ENCODE peak calls at places on chromosomes 12 and 14, in seven cellular contexts. Q is adrenal gland; E is left ventricle myocardium inferior; T is fibroblast of lung; R is heart right ventricle; N is effector memory CD4-positive, alpha-beta T cell; D is astrocyte. V is an unnamed sample. For H3K4me1, the result is how much of the 10 kb centered on the place peaks cover.

GRCh38 chr14:20469890-20470858 is 968 bp downstream of the PNP start:
- DNase-seq in T (peak), D (peak), N (peak), R (peak), Q (peak), E (no peak), V (no peak)

GRCh38 chr12:88579941-88580871 is at the start of gene KITLG:
- DNase-seq in Q (peak), D (peak), R (peak), E (peak), T (peak), N (no peak), V (peak)

GRCh38 chr12:24919346-24920001 is 29.4 kb downstream of the BCAT1 start:
- DNase-seq in R (no peak), T (no peak), N (no peak), D (no peak), Q (no peak), E (no peak), V (no peak)

GRCh38 chr12:92297932-92298681 is 152.5 kb upstream of the BTG1 start:
- DNase-seq in D (peak), Q (no peak), R (no peak), T (peak), N (no peak), E (no peak), V (no peak)

GRCh38 chr14:63986789-63987533 is 134.2 kb downstream of the SYNE2 start:
- DNase-seq in R (no peak), T (peak), D (peak), N (no peak), E (no peak), Q (no peak), V (no peak)

GRCh38 chr14:72476657-72477499 is 417.0 kb downstream of the DPF3 start:
- DNase-seq in N (peak), Q (no peak), D (peak), T (peak), E (peak), R (peak), V (no peak)

GRCh38 chr12:20210795-20211194 is 157.5 kb upstream of the PDE3A start:
- DNase-seq in Q (no peak), R (no peak), E (no peak), D (no peak), N (no peak), T (no peak), V (no peak)

GRCh38 chr12:109732321-109733305 is 19.0 kb downstream of the FAM222A start:
- DNase-seq in N (no peak), Q (peak), R (no peak), E (peak), T (no peak), D (no peak), V (no peak)

GRCh38 chr14:61573748-61574513 is 121.4 kb upstream of the HIF1A start:
- DNase-seq in Q (no peak), R (no peak), E (no peak), D (peak), N (no peak), T (no peak), V (no peak)

GRCh38 chr12:75706786-75707605 is 195.6 kb upstream of the KRR1 start:
- DNase-seq in Q (no peak), D (peak), N (no peak), E (no peak), T (peak), R (no peak), V (no peak)

GRCh38 chr12:9344540-9344939 is 136.3 kb upstream of the PZP start:
- DNase-seq in D (no peak), T (peak), R (no peak), E (no peak), N (no peak), Q (no peak), V (no peak)

GRCh38 chr14:95317817-95318343 is 1.8 kb downstream of the CLMN start:
- DNase-seq in E (no peak), T (no peak), R (no peak), N (no peak), D (no peak), Q (no peak), V (no peak)
- H3K4me1 ChIP-seq in E (half or more), T (under half), R (under half), N (under half), D (under half), Q (under half), V (under half)

GRCh38 chr14:50338547-50338946 is 26.4 kb downstream of the DMAC2L start:
- DNase-seq in T (no peak), D (no peak), E (no peak), R (no peak), N (no peak), Q (no peak), V (no peak)

GRCh38 chr14:50340945-50341344 is 28.8 kb downstream of the DMAC2L start:
- DNase-seq in E (no peak), N (no peak), D (no peak), T (no peak), R (no peak), Q (no peak), V (no peak)

GRCh38 chr14:50339178-50339804 is 27.2 kb downstream of the DMAC2L start:
- DNase-seq in E (no peak), Q (no peak), T (no peak), N (no peak), D (no peak), R (no peak), V (no peak)

GRCh38 chr14:50342211-50343080 is 30.3 kb downstream of the DMAC2L start:
- DNase-seq in D (peak), R (peak), T (peak), Q (peak), E (peak), N (no peak), V (peak)

GRCh38 chr14:50340045-50340444 is 27.9 kb downstream of the DMAC2L start:
- DNase-seq in N (no peak), E (no peak), Q (no peak), D (no peak), T (no peak), R (no peak), V (no peak)
- H3K4me1 ChIP-seq in N (under half), E (under half), Q (under half), D (under half), T (under half), R (under half), V (under half)

GRCh38 chr12:58413794-58414193 is 472.4 kb downstream of the ATP23 start:
- DNase-seq in D (peak), E (no peak), R (no peak), Q (no peak), N (no peak), T (peak), V (no peak)
- H3K4me1 ChIP-seq in D (under half), E (under half), R (under half), Q (under half), N (under half), T (under half), V (under half)

GRCh38 chr12:46459881-46460545 is 87.4 kb upstream of the SLC38A2 start:
- DNase-seq in R (no peak), N (no peak), T (no peak), D (no peak), Q (no peak), E (peak), V (peak)

GRCh38 chr12:46460682-46461215 is 88.2 kb upstream of the SLC38A2 start:
- DNase-seq in E (no peak), Q (no peak), D (no peak), R (no peak), N (no peak), T (no peak), V (no peak)

GRCh38 chr12:46461907-46462605 is 89.5 kb upstream of the SLC38A2 start:
- DNase-seq in T (no peak), N (no peak), Q (no peak), E (no peak), R (no peak), D (no peak), V (no peak)

GRCh38 chr12:46462641-46463355 is 90.2 kb upstream of the SLC38A2 start:
- DNase-seq in N (no peak), T (no peak), Q (no peak), D (no peak), R (no peak), E (no peak), V (no peak)

GRCh38 chr12:46461459-46461858 is 88.9 kb upstream of the SLC38A2 start:
- DNase-seq in N (no peak), Q (peak), R (no peak), D (no peak), T (no peak), E (peak), V (no peak)
- H3K4me1 ChIP-seq in N (under half), Q (under half), R (half or more), D (under half), T (under half), E (half or more), V (under half)

GRCh38 chr12:132500137-132500855 is 10.3 kb downstream of the FBRSL1 start:
- DNase-seq in E (no peak), T (no peak), R (no peak), D (no peak), N (no peak), Q (no peak), V (no peak)

GRCh38 chr12:132500856-132501180 is 10.9 kb downstream of the FBRSL1 start:
- DNase-seq in T (no peak), R (no peak), E (no peak), N (no peak), D (no peak), Q (no peak), V (no peak)

GRCh38 chr12:132502882-132503193 is 12.9 kb downstream of the FBRSL1 start:
- DNase-seq in T (no peak), E (no peak), Q (no peak), D (no peak), R (no peak), N (no peak), V (no peak)

GRCh38 chr12:132502149-132502881 is 12.4 kb downstream of the FBRSL1 start:
- DNase-seq in R (no peak), T (no peak), D (no peak), Q (peak), N (no peak), E (no peak), V (no peak)

GRCh38 chr12:132501189-132501940 is 11.4 kb downstream of the FBRSL1 start:
- DNase-seq in E (no peak), R (no peak), Q (no peak), D (no peak), T (no peak), N (no peak), V (no peak)
- H3K4me1 ChIP-seq in E (half or more), R (half or more), Q (under half), D (under half), T (under half), N (half or more), V (under half)

DNA sequence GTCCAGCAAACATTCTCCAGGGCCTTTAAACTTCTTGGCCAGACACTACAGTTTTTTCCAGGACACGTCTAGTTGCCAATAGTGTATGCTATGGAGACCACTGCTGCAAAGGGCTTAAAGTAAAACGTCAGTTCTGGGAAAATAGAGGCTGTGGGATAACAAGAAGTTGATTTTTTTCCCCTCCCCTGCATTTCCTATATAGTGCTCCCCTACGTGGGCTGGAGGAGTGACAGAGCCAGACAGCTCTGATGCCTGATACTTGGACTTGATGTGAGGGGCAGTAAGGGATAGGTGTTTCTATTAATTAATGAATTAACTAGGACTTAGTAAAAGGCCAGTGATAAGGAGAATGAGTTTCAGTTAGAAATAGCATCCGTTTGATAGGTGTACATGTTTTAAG is 2.4 kb downstream of the ACVR1B start:
- DNase-seq in Q (no peak), N (no peak), D (no peak), T (no peak), R (no peak), E (no peak), V (no peak)
- H3K4me1 ChIP-seq in Q (under half), N (under half), D (under half), T (under half), R (half or more), E (half or more), V (under half)

DNA sequence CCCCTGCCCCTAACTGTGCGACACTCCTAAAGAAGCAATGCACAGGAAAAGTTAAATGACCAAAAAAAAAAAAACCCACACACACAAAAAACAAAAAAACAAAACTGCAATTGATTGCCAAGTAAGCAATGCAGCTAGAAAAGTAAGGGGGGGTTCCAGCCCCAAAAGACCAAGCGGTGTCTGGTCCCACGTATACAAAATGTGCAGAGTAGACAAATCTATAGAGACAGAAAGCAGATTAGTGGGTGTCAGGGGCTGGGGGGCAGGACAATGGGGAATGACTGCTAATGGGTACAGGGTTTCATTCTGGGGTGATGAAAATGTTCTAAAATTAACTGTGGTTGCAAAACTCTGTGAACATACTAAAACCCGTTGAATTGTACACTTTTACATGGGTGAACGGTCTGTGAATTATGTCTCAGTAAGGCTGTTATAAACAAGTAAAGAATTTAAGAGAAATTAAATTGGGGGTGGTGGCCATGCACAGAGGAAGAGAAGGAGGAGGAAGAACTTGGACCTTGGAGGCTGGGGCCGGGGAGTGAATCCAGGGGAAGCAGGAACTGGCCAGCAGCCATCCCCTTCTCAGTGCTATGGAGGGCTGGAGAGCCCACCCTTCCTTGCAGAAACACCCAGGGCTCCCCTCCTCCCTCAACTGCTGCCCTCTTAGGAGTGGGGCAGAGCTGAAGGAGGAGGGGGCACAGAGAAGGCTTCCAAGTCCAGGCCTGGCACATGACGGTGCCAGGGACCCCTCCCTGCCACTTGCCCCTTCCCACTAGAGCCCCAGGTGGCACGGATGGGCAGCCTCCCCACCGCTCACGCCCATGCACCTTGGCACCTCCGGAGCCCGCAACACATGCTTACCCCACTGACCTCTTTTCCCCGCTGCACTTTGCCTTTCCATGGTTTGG is 45.4 kb downstream of the KDM2B start:
- DNase-seq in N (no peak), D (no peak), Q (no peak), R (peak), E (no peak), T (no peak), V (peak)
- H3K4me1 ChIP-seq in N (under half), D (under half), Q (under half), R (half or more), E (half or more), T (under half), V (under half)

DNA sequence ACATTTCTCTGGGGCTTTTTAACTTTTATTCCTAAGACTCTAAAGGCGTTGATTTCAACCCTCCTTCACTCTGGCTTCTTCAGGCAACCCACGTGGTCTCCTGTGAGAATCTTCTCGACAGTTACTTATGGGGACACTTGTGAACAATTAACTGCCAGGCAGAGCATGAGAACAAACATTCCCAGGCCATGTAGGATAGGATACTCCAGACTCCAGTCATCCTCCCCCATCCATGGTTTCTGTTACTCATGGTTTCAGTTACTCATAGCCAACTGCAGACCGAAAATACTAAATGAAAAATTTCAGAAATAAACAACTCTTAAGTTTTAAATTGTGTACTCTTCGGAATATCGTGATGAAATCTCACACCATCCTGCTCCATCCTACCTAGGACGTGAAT is 19.5 kb downstream of the GPR68 start:
- DNase-seq in E (no peak), N (no peak), Q (no peak), D (peak), R (no peak), T (no peak), V (no peak)
- H3K4me1 ChIP-seq in E (under half), N (half or more), Q (under half), D (under half), R (under half), T (under half), V (under half)